ENCODE peak calls at places on chromosome 3, in five cellular contexts. B is GM03348, Z is lung, M is IMR-90, N is GM04503. Y is an unnamed sample.

GRCh38 chr3:56783644-56784451 is 17.9 kb downstream of the ARHGEF3 start:
- DNase-seq in B (peak; percentile 80), Z (peak; percentile 68), M (peak; percentile 74), N (peak; percentile 35), Y (peak; percentile 75)

GRCh38 chr3:29649815-29650547 is 369.1 kb downstream of the RBMS3 start:
- DNase-seq in B (no peak), Z (no peak), M (peak; percentile 75), N (no peak), Y (no peak)

GRCh38 chr3:127090218-127091160 is 102.4 kb upstream of the PRR23E start:
- DNase-seq in B (no peak), Z (no peak), M (no peak), N (no peak), Y (no peak)

GRCh38 chr3:143265501-143266070 is 146.0 kb downstream of the CHST2 start:
- DNase-seq in B (no peak), Z (no peak), M (no peak), N (no peak), Y (no peak)

GRCh38 chr3:71990545-71990944 is 205.6 kb upstream of the PROK2 start:
- DNase-seq in B (no peak), Z (no peak), M (no peak), N (no peak), Y (no peak)

GRCh38 chr3:64291345-64291744 is 66.1 kb upstream of the PRICKLE2 start:
- DNase-seq in B (peak; percentile 65), Z (no peak), M (peak; percentile 93), N (peak; percentile 80), Y (no peak)

GRCh38 chr3:112027839-112028238 is 6.7 kb upstream of the TMPRSS7 start:
- DNase-seq in B (no peak), Z (no peak), M (no peak), N (no peak), Y (no peak)

GRCh38 chr3:137792633-137793271 is 28.6 kb downstream of the SOX14 start:
- DNase-seq in B (peak; percentile 58), Z (no peak), M (peak; percentile 27), N (peak; percentile 3), Y (no peak)

GRCh38 chr3:45002680-45003079 is 23.4 kb upstream of the CLEC3B start:
- DNase-seq in B (no peak), Z (no peak), M (no peak), N (no peak), Y (no peak)

Y was measured in effector memory CD8-positive, alpha-beta T cell.